ENCODE peak calls at places on chromosomes 13 and 19, in eight cellular contexts. M, R, W, Z, O, I, N and L are unnamed samples.

GRCh38 chr13:58994077-58994476 is 1169.7 kb downstream of the DIAPH3 start:
- DNase-seq in Z (no peak), I (no peak), O (no peak), M (no peak), W (no peak), R (no peak), N (no peak), L (no peak)

GRCh38 chr13:87094646-87095045 is 576.5 kb upstream of the SLITRK5 start:
- DNase-seq in R (no peak), O (no peak), I (peak), Z (no peak), W (no peak), N (no peak), M (no peak), L (no peak)

GRCh38 chr13:93460005-93460404 is 233.4 kb downstream of the GPC6 start:
- DNase-seq in W (no peak), Z (no peak), N (no peak), O (no peak), R (no peak), I (no peak), M (no peak), L (no peak)

GRCh38 chr19:13830761-13831481 is 35.7 kb downstream of the ZSWIM4 start:
- DNase-seq in W (no peak), R (no peak), Z (no peak), N (no peak), O (no peak), I (no peak), M (no peak), L (no peak)

GRCh38 chr13:66563076-66563475 is 667.1 kb downstream of the PCDH9 start:
- DNase-seq in N (no peak), Z (no peak), R (no peak), O (no peak), M (no peak), W (no peak), I (peak), L (no peak)

GRCh38 chr19:46967578-46968018 is 52.0 kb upstream of the NPAS1 start:
- DNase-seq in N (peak), M (no peak), I (no peak), O (no peak), R (peak), Z (no peak), W (no peak), L (no peak)

GRCh38 chr13:99144306-99144705 is 56.3 kb upstream of the UBAC2 start:
- DNase-seq in O (no peak), Z (no peak), I (no peak), N (no peak), W (no peak), M (no peak), R (no peak), L (no peak)

GRCh38 chr19:42634409-42635232 is 39.9 kb upstream of the CEACAM8 start:
- DNase-seq in I (peak), W (no peak), O (no peak), R (peak), N (no peak), M (peak), Z (peak), L (peak)

GRCh38 chr13:27339299-27339698 is 68.7 kb downstream of the RASL11A start:
- DNase-seq in I (peak), M (no peak), R (no peak), Z (peak), O (no peak), W (peak), N (no peak), L (peak)

GRCh38 chr13:48542581-48543341 is 9.9 kb upstream of the RCBTB2 start:
- DNase-seq in R (no peak), W (no peak), M (no peak), Z (no peak), O (no peak), N (peak), I (peak), L (peak)